ENCODE peak calls at places on chromosomes 3 and 15, in six cellular contexts. M is T follicular helper cell; B is adrenal gland; E is left colon; I is central memory CD8-positive, alpha-beta T cell; V is SK-N-DZ. H is an unnamed sample.

GRCh38 chr15:41482478-41482877 is 11.2 kb upstream of the ITPKA start:
- DNase-seq in M (no peak), B (no peak), E (no peak), I (no peak), V (no peak), H (no peak)

GRCh38 chr3:95235916-95236315 is 1173.1 kb downstream of the NSUN3 start:
- DNase-seq in M (no peak), B (no peak), E (no peak), I (no peak), V (no peak), H (no peak)

GRCh38 chr15:32029409-32029861 is 880 bp upstream of the CHRNA7 start:
- DNase-seq in M (no peak), B (peak; percentile 25), E (peak; percentile 48), I (no peak), V (peak; percentile 83), H (no peak)

GRCh38 chr3:195897081-195897852 is 11.1 kb downstream of the TNK2 start:
- DNase-seq in M (no peak), B (no peak), E (no peak), I (no peak), V (no peak), H (peak; percentile 49)

GRCh38 chr3:110685630-110686029 is 386.0 kb upstream of the NECTIN3 start:
- DNase-seq in M (no peak), B (no peak), E (no peak), I (no peak), V (no peak), H (no peak)

GRCh38 chr15:35209838-35210237 is 124.7 kb upstream of the NANOGP8 start:
- DNase-seq in M (no peak), B (no peak), E (no peak), I (no peak), V (no peak), H (no peak)

GRCh38 chr15:95615436-95615835 is 715.1 kb upstream of the NR2F2 start:
- DNase-seq in M (no peak), B (no peak), E (no peak), I (no peak), V (no peak), H (no peak)

GRCh38 chr3:117553461-117553860 is 843.9 kb downstream of the TUSC7 start:
- DNase-seq in M (no peak), B (no peak), E (no peak), I (no peak), V (no peak), H (peak; percentile 28)

GRCh38 chr3:155313303-155313702 is 19.8 kb upstream of the STRIT1 start:
- DNase-seq in M (no peak), B (no peak), E (no peak), I (no peak), V (no peak), H (peak; percentile 36)

GRCh38 chr3:94561094-94561493 is 498.2 kb downstream of the NSUN3 start:
- DNase-seq in M (no peak), B (no peak), E (no peak), I (no peak), V (no peak), H (no peak)

GRCh38 chr3:114706591-114707224 is 412.9 kb downstream of the TIGIT start:
- DNase-seq in M (no peak), B (peak; percentile 52), E (no peak), I (no peak), V (no peak), H (peak; percentile 53)

GRCh38 chr3:125202197-125202596 is 10.4 kb downstream of the SLC12A8 start:
- DNase-seq in M (no peak), B (no peak), E (no peak), I (no peak), V (no peak), H (no peak)

GRCh38 chr3:49900491-49901153 is 3.1 kb downstream of the MST1R start:
- DNase-seq in M (no peak), B (peak; percentile 76), E (peak; percentile 85), I (no peak), V (no peak), H (no peak)

GRCh38 chr15:96327155-96327741 is 3.3 kb upstream of the NR2F2 start:
- DNase-seq in M (no peak), B (peak; percentile 43), E (no peak), I (no peak), V (peak; percentile 80), H (peak; percentile 96)

GRCh38 chr3:46977811-46978195 is 1.3 kb upstream of the CCDC12 start:
- DNase-seq in M (no peak), B (no peak), E (no peak), I (no peak), V (no peak), H (no peak)

GRCh38 chr15:52144656-52145055 is 32.1 kb upstream of the BCL2L10 start:
- DNase-seq in M (no peak), B (no peak), E (no peak), I (no peak), V (no peak), H (peak; percentile 80)

GRCh38 chr15:85694086-85694485 is 100.6 kb downstream of the KLHL25 start:
- DNase-seq in M (no peak), B (no peak), E (no peak), I (no peak), V (no peak), H (no peak)

H was measured in fibroblast of villous mesenchyme.